ENCODE peak calls at places on chromosomes 13 and 19, in nine cellular contexts. V is mammary epithelial cell, H is GM06990, W is chondrocyte, E is HFF-Myc, K is AG10803, U is body of pancreas, B is osteocyte, X is AG04449. R is an unnamed sample.

GRCh38 chr19:16202320-16203255 is 4.9 kb downstream of the AP1M1 start:
- DNase-seq in V (no peak), H (no peak), W (peak), E (no peak), K (peak), U (no peak), B (no peak), X (no peak), R (no peak)

GRCh38 chr13:85377783-85378182 is 421.4 kb downstream of the SLITRK6 start:
- DNase-seq in V (peak), H (no peak), W (no peak), E (no peak), K (no peak), U (no peak), B (no peak), X (no peak), R (no peak)

GRCh38 chr13:36096411-36097184 is 34.6 kb downstream of the DCLK1 start:
- DNase-seq in V (peak), H (no peak), W (no peak), E (no peak), K (no peak), U (no peak), B (no peak), X (no peak), R (no peak)

GRCh38 chr19:48999481-49000325 is 6.0 kb downstream of the RUVBL2 start:
- DNase-seq in V (peak), H (no peak), W (no peak), E (no peak), K (peak), U (peak), B (no peak), X (no peak), R (no peak)

GRCh38 chr13:90562388-90562787 is 785.1 kb upstream of the MIR17HG start:
- DNase-seq in V (peak), H (no peak), W (no peak), E (no peak), K (no peak), U (no peak), B (no peak), X (no peak), R (no peak)

GRCh38 chr19:48603449-48603848 is 3.1 kb upstream of the SPACA4 start:
- DNase-seq in V (no peak), H (no peak), W (no peak), E (no peak), K (no peak), U (no peak), B (no peak), X (no peak), R (no peak)

GRCh38 chr13:70856706-70857105 is 748.5 kb upstream of the KLHL1 start:
- DNase-seq in V (no peak), H (no peak), W (no peak), E (no peak), K (no peak), U (no peak), B (no peak), X (no peak), R (no peak)

GRCh38 chr19:18346091-18346490 is 5.7 kb downstream of the PGPEP1 start:
- DNase-seq in V (peak), H (no peak), W (no peak), E (no peak), K (no peak), U (no peak), B (no peak), X (no peak), R (no peak)

GRCh38 chr19:4969772-4970531 is 1.0 kb downstream of the KDM4B start:
- DNase-seq in V (peak), H (no peak), W (no peak), E (no peak), K (peak), U (peak), B (no peak), X (no peak), R (no peak)

GRCh38 chr13:30340367-30341184 is 33.2 kb upstream of the KATNAL1 start:
- DNase-seq in V (peak), H (no peak), W (no peak), E (peak), K (peak), U (peak), B (peak), X (peak), R (peak)

GRCh38 chr19:53431399-53432087 is at the start of gene ZNF761:
- DNase-seq in V (peak), H (peak), W (peak), E (peak), K (peak), U (peak), B (peak), X (peak), R (peak)
- TF ChIP-seq CTCF in V (no peak), H (peak), W (peak), E (peak), K (peak), U (peak), B (peak), X (peak), R (peak)

DNA sequence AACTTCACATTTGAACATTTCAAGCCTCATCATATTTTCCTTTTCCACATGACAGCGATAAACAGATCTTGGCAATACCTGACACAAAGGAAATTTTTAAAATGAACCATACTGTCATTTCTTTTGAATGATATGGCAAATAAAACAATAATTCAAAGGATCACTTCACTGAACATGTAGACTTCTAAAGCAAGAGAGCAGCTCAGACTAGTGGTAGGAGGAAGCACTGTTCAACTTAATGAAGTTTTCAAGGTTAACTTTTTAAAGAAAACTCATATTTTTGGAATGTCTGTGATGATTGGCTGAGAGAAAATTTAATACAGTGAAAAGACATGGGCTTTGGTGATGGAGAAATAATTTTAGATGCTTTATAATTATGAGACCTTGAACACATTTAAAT is 198.0 kb downstream of the OXGR1 start:
- DNase-seq in V (no peak), H (no peak), W (no peak), E (no peak), K (no peak), U (no peak), B (no peak), X (no peak), R (no peak)
- TF ChIP-seq CTCF in V (peak), H (no peak), W (peak), E (no peak), K (no peak), U (no peak), B (no peak), X (no peak), R (no peak)

GRCh38 chr13:46647514-46648065 is 94.6 kb downstream of the LRCH1 start:
- DNase-seq in V (no peak), H (no peak), W (no peak), E (no peak), K (no peak), U (no peak), B (no peak), X (no peak), R (no peak)
- TF ChIP-seq CTCF in V (no peak), H (no peak), W (no peak), E (no peak), K (no peak), U (no peak), B (no peak), X (no peak), R (no peak)

DNA sequence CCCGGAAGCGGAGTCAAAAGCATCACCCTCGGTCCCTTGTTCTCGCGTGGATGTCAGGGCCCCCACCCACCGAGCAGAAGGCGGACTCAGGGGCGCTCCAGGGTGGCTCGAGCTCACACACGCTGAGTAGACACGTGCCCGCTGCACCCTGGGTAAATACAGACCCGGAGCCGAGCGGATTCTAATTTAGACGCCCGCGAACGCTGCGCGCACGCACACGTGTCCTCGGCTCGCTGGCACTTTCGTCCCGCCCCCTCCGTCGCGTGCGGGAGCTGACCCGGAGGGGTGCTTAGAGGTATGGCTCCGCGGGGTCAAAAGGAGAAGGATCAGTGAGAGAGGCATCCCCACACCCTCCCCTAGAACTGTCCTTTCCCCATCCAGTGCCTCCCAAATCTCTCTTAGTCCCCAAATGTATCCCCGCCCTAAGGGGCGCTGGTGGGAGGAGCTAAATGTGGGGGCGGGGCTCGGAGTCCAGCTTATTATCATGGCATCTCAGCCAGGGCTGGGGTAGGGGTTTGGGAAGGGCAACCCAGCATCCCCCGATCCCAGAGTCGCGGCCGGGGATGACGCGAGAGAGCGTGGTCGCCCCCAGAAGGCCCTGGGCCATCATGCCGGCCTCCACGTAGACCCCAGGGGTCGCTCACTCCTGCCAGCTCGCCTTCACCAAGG is 451 bp upstream of the ICAM5 start:
- DNase-seq in V (no peak), H (peak), W (no peak), E (peak), K (peak), U (no peak), B (peak), X (no peak), R (no peak)
- TF ChIP-seq CTCF in V (no peak), H (no peak), W (peak), E (no peak), K (no peak), U (no peak), B (no peak), X (no peak), R (no peak)

GRCh38 chr13:34164585-34164984 is 346.6 kb downstream of the RFC3 start:
- DNase-seq in V (peak), H (no peak), W (no peak), E (no peak), K (no peak), U (peak), B (no peak), X (no peak), R (no peak)
- TF ChIP-seq CTCF in V (peak), H (no peak), W (no peak), E (no peak), K (no peak), U (peak), B (no peak), X (no peak), R (no peak)

DNA sequence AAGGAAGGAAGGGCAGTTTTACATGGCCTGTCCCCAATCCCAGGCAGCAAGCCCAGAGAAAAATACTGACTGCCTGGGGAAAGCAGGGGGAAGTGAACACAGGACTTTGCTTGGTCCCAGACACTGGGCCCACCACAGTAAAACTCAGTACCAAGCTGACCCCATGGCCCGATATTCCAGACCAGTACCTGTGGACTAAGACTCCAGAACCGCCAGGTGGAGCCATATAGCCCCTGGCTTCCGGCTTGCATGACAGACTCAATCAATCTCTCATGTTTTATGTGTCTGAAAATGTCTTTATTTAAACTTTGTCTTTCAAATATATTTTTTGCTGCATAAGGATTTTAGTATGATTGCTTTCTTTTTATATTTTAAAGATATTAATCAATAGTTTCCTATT is 767.9 kb upstream of the SLITRK6 start:
- DNase-seq in V (no peak), H (no peak), W (no peak), E (no peak), K (no peak), U (peak), B (no peak), X (no peak), R (no peak)
- TF ChIP-seq CTCF in V (peak), H (peak), W (peak), E (peak), K (peak), U (peak), B (no peak), X (no peak), R (no peak)